ENCODE peak calls at places on chromosomes 13 and 19, in eight cellular contexts. One of them, this sample, is unnamed.

GRCh38 chr13:99431927-99432636 is 69.2 kb upstream of the TM9SF2 start:
- DNase-seq in astrocyte: no peak
- DNase-seq in transverse colon: no peak
- DNase-seq in heart right ventricle: no peak
- DNase-seq in A549: no peak
- DNase-seq in AG04450: no peak
- DNase-seq in psoas muscle: no peak
- DNase-seq in PC-3: no peak
- DNase-seq in this sample: no peak

GRCh38 chr19:30880551-30880950 is 468.7 kb downstream of the TSHZ3 start:
- DNase-seq in heart right ventricle: no peak
- DNase-seq in psoas muscle: no peak
- DNase-seq in astrocyte: no peak
- DNase-seq in transverse colon: no peak
- DNase-seq in A549: no peak
- DNase-seq in AG04450: no peak
- DNase-seq in PC-3: no peak
- DNase-seq in this sample: no peak

GRCh38 chr19:9494096-9494495 is 4.3 kb downstream of the ZNF560 start:
- DNase-seq in AG04450: no peak
- DNase-seq in transverse colon: no peak
- DNase-seq in PC-3: no peak
- DNase-seq in astrocyte: no peak
- DNase-seq in psoas muscle: no peak
- DNase-seq in A549: no peak
- DNase-seq in heart right ventricle: no peak
- DNase-seq in this sample: no peak

GRCh38 chr13:51920267-51920666 is 58.5 kb downstream of the CCDC70 start:
- DNase-seq in astrocyte: no peak
- DNase-seq in A549: no peak
- DNase-seq in PC-3: no peak
- DNase-seq in AG04450: no peak
- DNase-seq in transverse colon: no peak
- DNase-seq in heart right ventricle: no peak
- DNase-seq in psoas muscle: no peak
- DNase-seq in this sample: no peak

GRCh38 chr13:44857061-44857460 is 132.2 kb downstream of the NUFIP1 start:
- DNase-seq in psoas muscle: no peak
- DNase-seq in transverse colon: no peak
- DNase-seq in A549: no peak
- DNase-seq in astrocyte: no peak
- DNase-seq in heart right ventricle: no peak
- DNase-seq in AG04450: no peak
- DNase-seq in PC-3: peak
- DNase-seq in this sample: no peak

GRCh38 chr13:23655321-23655720 is 85.1 kb downstream of the TNFRSF19 start:
- DNase-seq in A549: no peak
- DNase-seq in transverse colon: no peak
- DNase-seq in astrocyte: peak
- DNase-seq in AG04450: no peak
- DNase-seq in PC-3: no peak
- DNase-seq in heart right ventricle: no peak
- DNase-seq in psoas muscle: no peak
- DNase-seq in this sample: no peak

GRCh38 chr13:67966065-67966464 is 735.9 kb upstream of the PCDH9 start:
- DNase-seq in astrocyte: peak
- DNase-seq in AG04450: no peak
- DNase-seq in A549: no peak
- DNase-seq in psoas muscle: no peak
- DNase-seq in transverse colon: no peak
- DNase-seq in PC-3: no peak
- DNase-seq in heart right ventricle: no peak
- DNase-seq in this sample: no peak

GRCh38 chr19:40611096-40611495 is 9.9 kb downstream of the LTBP4 start:
- DNase-seq in transverse colon: peak
- DNase-seq in astrocyte: no peak
- DNase-seq in psoas muscle: no peak
- DNase-seq in AG04450: no peak
- DNase-seq in A549: no peak
- DNase-seq in heart right ventricle: no peak
- DNase-seq in PC-3: peak
- DNase-seq in this sample: no peak

GRCh38 chr13:112207124-112207523 is 140.2 kb downstream of the SOX1 start:
- DNase-seq in astrocyte: no peak
- DNase-seq in PC-3: no peak
- DNase-seq in psoas muscle: no peak
- DNase-seq in heart right ventricle: no peak
- DNase-seq in transverse colon: no peak
- DNase-seq in AG04450: no peak
- DNase-seq in A549: no peak
- DNase-seq in this sample: no peak

GRCh38 chr13:41456768-41457588 is at the start of gene RGCC:
- DNase-seq in transverse colon: peak
- DNase-seq in astrocyte: peak
- DNase-seq in AG04450: no peak
- DNase-seq in psoas muscle: peak
- DNase-seq in PC-3: peak
- DNase-seq in A549: peak
- DNase-seq in heart right ventricle: peak
- DNase-seq in this sample: peak

GRCh38 chr19:47663911-47664771 is 49.1 kb upstream of the EHD2 start:
- DNase-seq in transverse colon: peak
- DNase-seq in psoas muscle: peak
- DNase-seq in heart right ventricle: peak
- DNase-seq in PC-3: peak
- DNase-seq in A549: peak
- DNase-seq in AG04450: peak
- DNase-seq in astrocyte: peak
- DNase-seq in this sample: peak

GRCh38 chr13:80173224-80173623 is 167.7 kb downstream of the SPRY2 start:
- DNase-seq in PC-3: no peak
- DNase-seq in transverse colon: peak
- DNase-seq in psoas muscle: no peak
- DNase-seq in astrocyte: no peak
- DNase-seq in heart right ventricle: peak
- DNase-seq in A549: no peak
- DNase-seq in AG04450: no peak
- DNase-seq in this sample: no peak

GRCh38 chr19:35557539-35558399 is 5.7 kb downstream of the ATP4A start:
- DNase-seq in astrocyte: peak
- DNase-seq in psoas muscle: peak
- DNase-seq in A549: peak
- DNase-seq in AG04450: no peak
- DNase-seq in transverse colon: peak
- DNase-seq in heart right ventricle: peak
- DNase-seq in PC-3: no peak
- DNase-seq in this sample: no peak

GRCh38 chr13:112249644-112250610 is 126.2 kb upstream of the SPACA7 start:
- DNase-seq in astrocyte: no peak
- DNase-seq in A549: no peak
- DNase-seq in transverse colon: no peak
- DNase-seq in PC-3: no peak
- DNase-seq in psoas muscle: no peak
- DNase-seq in AG04450: no peak
- DNase-seq in heart right ventricle: no peak
- DNase-seq in this sample: no peak

GRCh38 chr19:7862413-7862951 is 11.7 kb downstream of the PRR36 start:
- DNase-seq in PC-3: no peak
- DNase-seq in heart right ventricle: peak
- DNase-seq in A549: peak
- DNase-seq in transverse colon: peak
- DNase-seq in psoas muscle: peak
- DNase-seq in astrocyte: no peak
- DNase-seq in AG04450: no peak
- DNase-seq in this sample: no peak

GRCh38 chr19:4034048-4035017 is 26.8 kb downstream of the PIAS4 start:
- DNase-seq in PC-3: no peak
- DNase-seq in heart right ventricle: no peak
- DNase-seq in psoas muscle: no peak
- DNase-seq in A549: no peak
- DNase-seq in AG04450: no peak
- DNase-seq in astrocyte: no peak
- DNase-seq in transverse colon: no peak
- DNase-seq in this sample: no peak

GRCh38 chr19:43820098-43820860 is 6.8 kb upstream of the ZNF283 start:
- DNase-seq in AG04450: peak
- DNase-seq in psoas muscle: peak
- DNase-seq in A549: peak
- DNase-seq in heart right ventricle: peak
- DNase-seq in astrocyte: peak
- DNase-seq in transverse colon: no peak
- DNase-seq in PC-3: no peak
- DNase-seq in this sample: no peak

GRCh38 chr13:103238441-103238840 is 172.2 kb upstream of the SLC10A2 start:
- DNase-seq in PC-3: no peak
- DNase-seq in AG04450: no peak
- DNase-seq in A549: no peak
- DNase-seq in heart right ventricle: no peak
- DNase-seq in astrocyte: no peak
- DNase-seq in transverse colon: no peak
- DNase-seq in psoas muscle: no peak
- DNase-seq in this sample: no peak

GRCh38 chr13:101204270-101205011 is 211.9 kb downstream of the NALCN start:
- DNase-seq in PC-3: no peak
- DNase-seq in astrocyte: peak
- DNase-seq in psoas muscle: no peak
- DNase-seq in AG04450: no peak
- DNase-seq in transverse colon: no peak
- DNase-seq in heart right ventricle: no peak
- DNase-seq in A549: no peak
- DNase-seq in this sample: no peak

GRCh38 chr19:413756-414420 is 4.9 kb upstream of the C2CD4C start:
- DNase-seq in PC-3: no peak
- DNase-seq in transverse colon: no peak
- DNase-seq in astrocyte: no peak
- DNase-seq in A549: no peak
- DNase-seq in psoas muscle: peak
- DNase-seq in AG04450: no peak
- DNase-seq in heart right ventricle: no peak
- DNase-seq in this sample: no peak

GRCh38 chr13:51361111-51361510 is 21.6 kb downstream of the SERPINE3 start:
- DNase-seq in transverse colon: no peak
- DNase-seq in AG04450: no peak
- DNase-seq in A549: no peak
- DNase-seq in astrocyte: peak
- DNase-seq in PC-3: no peak
- DNase-seq in psoas muscle: no peak
- DNase-seq in heart right ventricle: no peak
- DNase-seq in this sample: no peak

GRCh38 chr19:52369463-52370340 is at the start of gene ZNF880:
- DNase-seq in psoas muscle: peak
- DNase-seq in astrocyte: peak
- DNase-seq in heart right ventricle: peak
- DNase-seq in A549: peak
- DNase-seq in PC-3: peak
- DNase-seq in AG04450: peak
- DNase-seq in transverse colon: peak
- DNase-seq in this sample: peak

DNA sequence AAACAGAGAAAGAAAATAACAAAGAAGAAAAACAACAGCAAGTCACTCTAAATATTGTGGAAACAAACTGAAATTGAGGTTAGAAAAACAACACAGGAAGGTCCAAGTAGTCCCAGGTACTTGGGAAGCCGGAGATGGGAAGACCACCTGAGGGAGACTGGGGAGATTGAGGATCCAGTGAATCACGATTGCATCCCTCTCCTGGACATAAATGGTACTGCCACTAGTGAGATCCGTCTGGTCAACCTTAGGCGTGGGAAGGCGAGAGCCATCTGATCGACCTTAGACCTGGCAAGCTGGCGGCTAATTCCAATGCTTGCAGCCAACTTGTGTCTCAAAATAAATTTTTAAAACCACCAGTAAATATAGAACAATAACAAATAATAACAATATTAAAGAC is 81.9 kb downstream of the ZNF726 start:
- DNase-seq in A549: peak
- DNase-seq in AG04450: no peak
- DNase-seq in psoas muscle: no peak
- DNase-seq in PC-3: peak
- DNase-seq in heart right ventricle: no peak
- DNase-seq in transverse colon: no peak
- DNase-seq in astrocyte: no peak
- DNase-seq in this sample: no peak
- H3K27ac ChIP-seq in A549: no peak
- H3K27ac ChIP-seq in AG04450: no peak
- H3K27ac ChIP-seq in psoas muscle: no peak
- H3K27ac ChIP-seq in PC-3: no peak
- H3K27ac ChIP-seq in heart right ventricle: no peak
- H3K27ac ChIP-seq in transverse colon: no peak
- H3K27ac ChIP-seq in astrocyte: no peak
- H3K27ac ChIP-seq in this sample: no peak

DNA sequence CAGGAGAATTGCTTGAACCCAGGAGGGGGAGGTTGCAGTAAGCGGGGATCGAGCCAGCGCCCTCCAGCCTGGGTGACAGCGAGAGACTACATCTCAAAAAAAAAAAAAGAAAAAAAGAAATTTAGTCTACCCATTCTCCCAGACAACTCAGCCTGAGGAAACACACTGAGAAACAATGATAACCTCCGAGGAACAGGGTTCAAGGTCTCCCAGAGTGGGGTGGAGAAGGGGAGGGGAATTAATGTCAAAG is 1.4 kb upstream of the VASP start:
- DNase-seq in astrocyte: no peak
- DNase-seq in A549: no peak
- DNase-seq in heart right ventricle: no peak
- DNase-seq in transverse colon: no peak
- DNase-seq in psoas muscle: no peak
- DNase-seq in AG04450: no peak
- DNase-seq in PC-3: no peak
- DNase-seq in this sample: no peak
- H3K4me3 ChIP-seq in astrocyte: peak
- H3K4me3 ChIP-seq in A549: peak
- H3K4me3 ChIP-seq in heart right ventricle: peak
- H3K4me3 ChIP-seq in transverse colon: no peak
- H3K4me3 ChIP-seq in psoas muscle: peak
- H3K4me3 ChIP-seq in AG04450: peak
- H3K4me3 ChIP-seq in PC-3: peak
- H3K4me3 ChIP-seq in this sample: peak

GRCh38 chr19:33720155-33720493 is 76.5 kb upstream of the KCTD15 start:
- DNase-seq in astrocyte: no peak
- DNase-seq in PC-3: no peak
- DNase-seq in psoas muscle: no peak
- DNase-seq in AG04450: no peak
- DNase-seq in A549: no peak
- DNase-seq in heart right ventricle: no peak
- DNase-seq in transverse colon: no peak
- DNase-seq in this sample: no peak
- TF ChIP-seq CTCF in astrocyte: no peak
- TF ChIP-seq CTCF in PC-3: no peak
- TF ChIP-seq CTCF in psoas muscle: no peak
- TF ChIP-seq CTCF in AG04450: no peak
- TF ChIP-seq CTCF in A549: no peak
- TF ChIP-seq CTCF in heart right ventricle: no peak
- TF ChIP-seq CTCF in transverse colon: no peak
- TF ChIP-seq CTCF in this sample: no peak

DNA sequence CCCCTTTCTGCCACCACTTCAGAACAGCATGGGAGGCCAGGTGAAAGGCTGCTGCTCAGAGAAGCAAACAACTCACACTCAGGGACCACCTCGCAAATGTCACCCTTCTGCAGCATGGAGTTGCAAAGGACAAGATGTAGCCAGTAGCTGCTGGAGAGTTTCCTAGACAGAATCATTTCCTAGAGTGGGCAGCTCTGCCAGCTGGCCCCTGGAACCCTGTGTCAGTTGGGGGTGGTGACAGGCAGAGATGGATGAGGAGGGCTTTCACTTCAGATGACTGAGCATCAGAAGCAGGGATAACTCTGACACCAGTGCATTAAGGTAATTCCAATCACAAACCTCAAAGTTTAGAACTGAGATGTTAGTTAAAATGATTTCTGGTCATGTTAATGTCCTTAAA is 34.4 kb upstream of the EPHX3 start:
- DNase-seq in A549: no peak
- DNase-seq in AG04450: no peak
- DNase-seq in psoas muscle: no peak
- DNase-seq in heart right ventricle: no peak
- DNase-seq in astrocyte: no peak
- DNase-seq in PC-3: no peak
- DNase-seq in transverse colon: no peak
- DNase-seq in this sample: no peak
- H3K27ac ChIP-seq in A549: no peak
- H3K27ac ChIP-seq in AG04450: no peak
- H3K27ac ChIP-seq in psoas muscle: peak
- H3K27ac ChIP-seq in heart right ventricle: no peak
- H3K27ac ChIP-seq in astrocyte: no peak
- H3K27ac ChIP-seq in PC-3: no peak
- H3K27ac ChIP-seq in transverse colon: peak
- H3K27ac ChIP-seq in this sample: no peak

This sample was measured in thoracic aorta.